ENCODE peak calls at places on chromosomes 7 and 10, in four cellular contexts. D is gastrocnemius medialis, E is heart left ventricle, H is stomach. J is an unnamed sample. For H3K4me1, the result is how much of the 10 kb centered on the place peaks cover.

GRCh38 chr10:372566-372965 is 237.3 kb downstream of the ZMYND11 start:
- DNase-seq in E (no peak), D (no peak), H (no peak), J (no peak)

GRCh38 chr7:110835209-110835608 is 255.7 kb upstream of the LRRN3 start:
- DNase-seq in E (no peak), D (no peak), H (no peak), J (no peak)

GRCh38 chr10:20767028-20767427 is 130.1 kb downstream of the NEBL start:
- DNase-seq in E (no peak), H (no peak), D (peak), J (no peak)

GRCh38 chr7:98240961-98241673 is 10.9 kb downstream of the TECPR1 start:
- DNase-seq in H (peak), D (no peak), E (no peak), J (no peak)

GRCh38 chr10:88616250-88616977 is 29.9 kb downstream of the LIPJ start:
- DNase-seq in D (peak), E (peak), H (no peak), J (no peak)

GRCh38 chr7:38839846-38840245 is 69.1 kb downstream of the VPS41 start:
- DNase-seq in D (no peak), H (no peak), E (peak), J (no peak)

GRCh38 chr10:52050429-52051047 is 263.5 kb upstream of the DKK1 start:
- DNase-seq in E (no peak), D (no peak), H (no peak), J (no peak)

GRCh38 chr7:110461621-110462020 is 629.3 kb upstream of the LRRN3 start:
- DNase-seq in H (no peak), D (no peak), E (no peak), J (no peak)

GRCh38 chr10:132396495-132397035 is 435 bp upstream of the PWWP2B start:
- DNase-seq in H (peak), D (peak), E (peak), J (no peak)

GRCh38 chr10:103842605-103843004 is 12.8 kb downstream of the SH3PXD2A start:
- DNase-seq in D (no peak), E (no peak), H (no peak), J (no peak)

GRCh38 chr10:104268691-104269645 is at the start of gene GSTO2:
- DNase-seq in H (peak), D (peak), E (peak), J (peak)

DNA sequence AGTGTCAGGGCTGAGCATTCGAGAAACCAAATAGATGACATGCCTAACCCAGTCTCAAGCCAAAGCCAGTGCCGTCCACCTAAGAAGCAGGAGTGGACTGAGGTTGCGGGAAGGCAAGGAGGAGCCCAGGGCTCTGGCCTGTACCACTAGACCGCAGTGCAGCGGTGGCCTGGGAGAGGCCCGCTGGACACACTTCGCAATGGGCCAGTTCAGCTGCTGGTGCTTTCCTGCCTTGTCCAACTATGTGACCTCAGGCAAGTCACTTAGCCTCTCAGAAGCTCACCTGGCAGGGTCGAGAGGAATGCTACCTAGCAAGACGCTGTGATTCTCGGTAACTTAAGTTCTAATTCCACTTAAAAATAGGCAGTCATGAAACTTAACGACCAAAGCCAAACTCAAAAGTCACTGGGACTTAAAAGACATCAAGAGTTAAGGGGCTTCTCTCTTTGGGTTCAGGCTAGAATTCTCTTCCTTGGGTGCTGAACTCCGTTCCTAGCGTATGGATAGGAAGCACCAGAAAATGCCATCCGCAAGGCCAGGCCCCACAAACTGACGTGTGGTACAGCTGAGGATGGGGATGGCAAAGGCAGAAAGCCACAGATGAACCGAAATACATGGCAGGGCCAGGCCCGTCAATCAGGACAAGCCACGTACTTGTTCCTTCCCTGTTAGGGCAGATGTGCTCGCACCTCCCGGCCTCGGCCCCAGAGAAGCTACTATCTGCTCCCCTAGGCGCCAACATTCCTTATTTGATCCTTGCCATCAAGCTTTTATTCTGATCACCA is 34.2 kb downstream of the CTBP2 start:
- DNase-seq in H (no peak), D (no peak), E (no peak), J (no peak)
- H3K4me1 ChIP-seq in H (half or more), D (half or more), E (half or more), J (under half)

GRCh38 chr10:4825868-4826787 is at the start of gene AKR1E2:
- DNase-seq in H (peak), D (peak), E (peak), J (peak)
- TF ChIP-seq POLR2A in H (no peak), D (peak), E (no peak), J (peak)

GRCh38 chr10:64067859-64068258 is 546.7 kb downstream of the REEP3 start:
- DNase-seq in D (no peak), E (no peak), H (no peak), J (no peak)
- H3K27ac ChIP-seq in D (no peak), E (no peak), H (no peak), J (no peak)

GRCh38 chr10:30580241-30580640 is 49.3 kb downstream of the LYZL2 start:
- DNase-seq in D (no peak), E (no peak), H (no peak), J (no peak)
- H3K4me1 ChIP-seq in D (under half), E (under half), H (under half), J (under half)

GRCh38 chr10:35090162-35090954 is at the start of gene CUL2:
- DNase-seq in H (peak), D (peak), E (peak), J (peak)
- TF ChIP-seq POLR2A in H (no peak), D (peak), E (no peak), J (peak)

GRCh38 chr7:133015879-133016278 is 66.0 kb downstream of the CHCHD3 start:
- DNase-seq in D (no peak), H (no peak), E (no peak), J (no peak)
- H3K27ac ChIP-seq in D (no peak), H (no peak), E (no peak), J (no peak)

GRCh38 chr7:121003986-121004685 is 15.6 kb downstream of the CPED1 start:
- DNase-seq in E (peak), H (no peak), D (peak), J (peak)
- H3K4me1 ChIP-seq in E (half or more), H (under half), D (half or more), J (under half)

GRCh38 chr7:140397784-140398750 is at the start of gene SLC37A3:
- DNase-seq in D (peak), E (peak), H (peak), J (peak)
- TF ChIP-seq POLR2A in D (peak), E (no peak), H (no peak), J (peak)

DNA sequence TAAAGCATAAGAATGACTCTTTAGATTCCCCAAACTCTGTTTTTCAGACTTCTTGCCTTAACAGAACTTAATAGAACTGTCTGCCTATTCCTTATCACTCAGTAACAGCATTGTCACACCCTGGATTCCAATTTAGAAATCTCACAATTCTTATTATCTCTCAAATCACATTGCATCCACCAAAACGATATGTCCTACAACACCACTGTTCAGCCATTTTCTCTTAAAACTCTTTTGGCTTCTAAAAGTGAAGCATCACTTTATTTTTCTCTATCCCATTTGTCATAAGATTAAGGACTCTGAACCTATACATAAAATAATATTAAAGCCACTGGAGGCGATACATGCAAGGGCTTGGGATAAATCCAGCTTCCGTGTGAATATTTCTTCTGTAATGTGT is 1.2 kb upstream of the CPED1 start:
- DNase-seq in D (no peak), H (no peak), E (no peak), J (no peak)
- H3K27ac ChIP-seq in D (peak), H (no peak), E (no peak), J (no peak)

DNA sequence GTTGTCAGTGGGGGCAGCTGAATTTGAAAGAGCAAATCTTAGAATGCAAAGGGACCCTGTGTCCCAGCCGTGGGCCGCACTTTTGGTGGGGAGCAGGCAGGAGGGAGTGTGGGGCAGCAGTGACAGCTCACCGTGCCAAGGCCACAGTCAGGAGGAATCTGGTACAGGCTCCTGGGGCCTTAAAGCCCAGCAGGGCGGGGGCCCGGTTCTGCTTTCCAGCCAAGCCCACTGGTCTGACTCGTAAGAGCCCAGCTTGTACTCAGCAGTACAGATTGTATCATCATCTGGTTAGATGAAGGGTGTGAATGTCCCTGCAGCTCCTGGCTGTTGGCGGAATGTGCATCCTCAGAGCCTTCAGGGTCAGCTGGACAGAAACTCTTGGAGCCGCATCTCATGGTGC is 30.5 kb upstream of the TRIM8 start:
- DNase-seq in H (no peak), D (peak), E (no peak), J (no peak)
- H3K4me1 ChIP-seq in H (under half), D (half or more), E (half or more), J (under half)

J was measured in right lobe of liver.